ENCODE peak calls at places on chromosome 10, in eight cellular contexts. One of them, this sample, is unnamed.

GRCh38 chr10:103479135-103479534 is at the start of gene CALHM3:
- ATAC-seq in GM23338: no peak
- ATAC-seq in heart right ventricle: no peak
- ATAC-seq in mucosa of descending colon: peak; percentile 83
- ATAC-seq in PC-3: peak; percentile 94
- ATAC-seq in left lung: peak; percentile 75
- ATAC-seq in lower lobe of right lung: no peak
- ATAC-seq in CD8-positive, alpha-beta T cell: no peak
- ATAC-seq in this sample: no peak

GRCh38 chr10:127715782-127716378 is 21.1 kb upstream of the FOXI2 start:
- ATAC-seq in GM23338: peak; percentile 41
- ATAC-seq in heart right ventricle: no peak
- ATAC-seq in mucosa of descending colon: no peak
- ATAC-seq in PC-3: no peak
- ATAC-seq in left lung: peak; percentile 39
- ATAC-seq in lower lobe of right lung: no peak
- ATAC-seq in CD8-positive, alpha-beta T cell: no peak
- ATAC-seq in this sample: no peak

GRCh38 chr10:18666810-18667209 is 7.6 kb downstream of the ARL5B start:
- ATAC-seq in GM23338: no peak
- ATAC-seq in heart right ventricle: no peak
- ATAC-seq in mucosa of descending colon: no peak
- ATAC-seq in PC-3: peak; percentile 71
- ATAC-seq in left lung: peak; percentile 84
- ATAC-seq in lower lobe of right lung: peak; percentile 86
- ATAC-seq in CD8-positive, alpha-beta T cell: no peak
- ATAC-seq in this sample: no peak

GRCh38 chr10:124685251-124685650 is 58.9 kb downstream of the FAM53B start:
- ATAC-seq in GM23338: peak; percentile 38
- ATAC-seq in heart right ventricle: peak; percentile 42
- ATAC-seq in mucosa of descending colon: peak; percentile 14
- ATAC-seq in PC-3: no peak
- ATAC-seq in left lung: peak; percentile 51
- ATAC-seq in lower lobe of right lung: peak; percentile 47
- ATAC-seq in CD8-positive, alpha-beta T cell: no peak
- ATAC-seq in this sample: peak; percentile 54

GRCh38 chr10:7162331-7162730 is 248.5 kb downstream of the SFMBT2 start:
- ATAC-seq in GM23338: no peak
- ATAC-seq in heart right ventricle: no peak
- ATAC-seq in mucosa of descending colon: no peak
- ATAC-seq in PC-3: no peak
- ATAC-seq in left lung: no peak
- ATAC-seq in lower lobe of right lung: no peak
- ATAC-seq in CD8-positive, alpha-beta T cell: no peak
- ATAC-seq in this sample: no peak

GRCh38 chr10:109978481-109978880 is 29.3 kb upstream of the ADD3 start:
- ATAC-seq in GM23338: peak; percentile 84
- ATAC-seq in heart right ventricle: peak; percentile 50
- ATAC-seq in mucosa of descending colon: peak; percentile 54
- ATAC-seq in PC-3: no peak
- ATAC-seq in left lung: peak; percentile 61
- ATAC-seq in lower lobe of right lung: peak; percentile 68
- ATAC-seq in CD8-positive, alpha-beta T cell: peak; percentile 70
- ATAC-seq in this sample: peak; percentile 26

GRCh38 chr10:45058580-45058979 is 57.9 kb downstream of the ZNF22 start:
- ATAC-seq in GM23338: no peak
- ATAC-seq in heart right ventricle: no peak
- ATAC-seq in mucosa of descending colon: no peak
- ATAC-seq in PC-3: no peak
- ATAC-seq in left lung: peak; percentile 17
- ATAC-seq in lower lobe of right lung: peak; percentile 31
- ATAC-seq in CD8-positive, alpha-beta T cell: no peak
- ATAC-seq in this sample: no peak

GRCh38 chr10:128979405-128979804 is 487.6 kb upstream of the MGMT start:
- ATAC-seq in GM23338: no peak
- ATAC-seq in heart right ventricle: no peak
- ATAC-seq in mucosa of descending colon: no peak
- ATAC-seq in PC-3: no peak
- ATAC-seq in left lung: no peak
- ATAC-seq in lower lobe of right lung: no peak
- ATAC-seq in CD8-positive, alpha-beta T cell: no peak
- ATAC-seq in this sample: no peak

GRCh38 chr10:117004238-117004626 is 755 bp downstream of the SHTN1 start:
- ATAC-seq in GM23338: no peak
- ATAC-seq in heart right ventricle: no peak
- ATAC-seq in mucosa of descending colon: no peak
- ATAC-seq in PC-3: peak; percentile 47
- ATAC-seq in left lung: peak; percentile 5
- ATAC-seq in lower lobe of right lung: peak; percentile 36
- ATAC-seq in CD8-positive, alpha-beta T cell: no peak
- ATAC-seq in this sample: peak; percentile 80

GRCh38 chr10:117007080-117007479 is 2.1 kb upstream of the SHTN1 start:
- ATAC-seq in GM23338: no peak
- ATAC-seq in heart right ventricle: no peak
- ATAC-seq in mucosa of descending colon: no peak
- ATAC-seq in PC-3: no peak
- ATAC-seq in left lung: no peak
- ATAC-seq in lower lobe of right lung: no peak
- ATAC-seq in CD8-positive, alpha-beta T cell: no peak
- ATAC-seq in this sample: no peak

GRCh38 chr10:117005454-117006055 is 568 bp upstream of the SHTN1 start:
- ATAC-seq in GM23338: peak; percentile 84
- ATAC-seq in heart right ventricle: peak; percentile 44
- ATAC-seq in mucosa of descending colon: peak; percentile 9
- ATAC-seq in PC-3: peak; percentile 9
- ATAC-seq in left lung: peak; percentile 7
- ATAC-seq in lower lobe of right lung: peak; percentile 27
- ATAC-seq in CD8-positive, alpha-beta T cell: no peak
- ATAC-seq in this sample: no peak

GRCh38 chr10:117003336-117003735 is 1.7 kb downstream of the SHTN1 start:
- ATAC-seq in GM23338: no peak
- ATAC-seq in heart right ventricle: no peak
- ATAC-seq in mucosa of descending colon: no peak
- ATAC-seq in PC-3: no peak
- ATAC-seq in left lung: peak; percentile 5
- ATAC-seq in lower lobe of right lung: no peak
- ATAC-seq in CD8-positive, alpha-beta T cell: no peak
- ATAC-seq in this sample: no peak

DNA sequence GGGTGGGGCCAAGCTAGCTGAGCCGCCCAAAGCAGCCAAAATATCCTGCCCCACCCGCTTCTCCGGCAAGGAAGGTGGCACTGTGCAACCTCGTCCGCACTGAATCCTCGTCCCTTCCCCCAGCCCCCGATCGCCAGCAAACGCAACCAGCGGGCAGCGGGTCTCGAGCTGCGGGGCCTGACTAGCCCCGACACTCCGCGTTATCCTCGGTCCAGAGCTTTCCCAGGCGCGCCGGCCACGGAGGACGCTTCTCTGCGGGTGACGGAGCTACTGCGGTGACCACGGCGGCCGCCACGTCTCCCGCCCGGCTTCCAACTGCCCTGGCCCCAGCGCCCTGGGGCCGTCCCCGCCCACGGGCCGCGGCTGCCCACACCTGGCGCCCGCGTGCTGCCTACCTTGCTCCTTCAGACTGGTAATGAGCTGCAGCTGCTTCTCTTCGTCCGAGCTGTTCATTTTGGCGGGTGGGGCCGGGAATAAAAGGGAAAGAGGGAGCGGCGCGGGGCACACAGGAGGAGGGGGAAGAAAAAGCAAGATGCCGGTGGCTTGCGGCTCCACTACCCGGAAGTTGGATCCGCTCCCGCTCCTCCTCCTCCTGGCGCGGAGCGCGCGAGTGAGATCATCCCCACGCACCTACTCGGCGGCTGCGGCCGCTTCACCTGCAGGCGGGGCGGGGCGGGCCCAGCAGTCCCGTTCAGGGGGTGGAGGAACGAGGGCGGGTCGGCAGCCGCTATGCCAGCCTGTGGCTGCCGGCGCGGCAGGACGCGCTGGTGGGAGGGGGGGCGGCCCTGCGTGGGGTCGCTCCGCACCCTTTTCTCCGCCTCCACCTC is at the start of gene SHTN1:
- ATAC-seq in GM23338: peak; percentile 86
- ATAC-seq in heart right ventricle: peak; percentile 88
- ATAC-seq in mucosa of descending colon: peak; percentile 96
- ATAC-seq in PC-3: peak; percentile 80
- ATAC-seq in left lung: peak; percentile 95
- ATAC-seq in lower lobe of right lung: peak; percentile 97
- ATAC-seq in CD8-positive, alpha-beta T cell: peak; percentile 38
- ATAC-seq in this sample: peak; percentile 71
- H3K4me3 ChIP-seq in GM23338: peak within 1 kb of the TSS; percentile 90
- H3K4me3 ChIP-seq in heart right ventricle: peak within 1 kb of the TSS; percentile 80
- H3K4me3 ChIP-seq in mucosa of descending colon: peak within 1 kb of the TSS; percentile 44
- H3K4me3 ChIP-seq in PC-3: peak within 1 kb of the TSS; percentile 92
- H3K4me3 ChIP-seq in left lung: peak within 1 kb of the TSS; percentile 70
- H3K4me3 ChIP-seq in lower lobe of right lung: peak within 1 kb of the TSS; percentile 74
- H3K4me3 ChIP-seq in CD8-positive, alpha-beta T cell: peak within 1 kb of the TSS; percentile 33
- H3K4me3 ChIP-seq in this sample: peak within 1 kb of the TSS; percentile 52

GRCh38 chr10:63261496-63261895 is 128.4 kb downstream of the NRBF2 start:
- ATAC-seq in GM23338: no peak
- ATAC-seq in heart right ventricle: no peak
- ATAC-seq in mucosa of descending colon: no peak
- ATAC-seq in PC-3: no peak
- ATAC-seq in left lung: no peak
- ATAC-seq in lower lobe of right lung: no peak
- ATAC-seq in CD8-positive, alpha-beta T cell: no peak
- ATAC-seq in this sample: no peak

GRCh38 chr10:63260860-63261251 is 127.7 kb downstream of the NRBF2 start:
- ATAC-seq in GM23338: no peak
- ATAC-seq in heart right ventricle: no peak
- ATAC-seq in mucosa of descending colon: peak; percentile 32
- ATAC-seq in PC-3: no peak
- ATAC-seq in left lung: peak; percentile 29
- ATAC-seq in lower lobe of right lung: no peak
- ATAC-seq in CD8-positive, alpha-beta T cell: no peak
- ATAC-seq in this sample: no peak

GRCh38 chr10:63262674-63263073 is 129.5 kb downstream of the NRBF2 start:
- ATAC-seq in GM23338: no peak
- ATAC-seq in heart right ventricle: no peak
- ATAC-seq in mucosa of descending colon: no peak
- ATAC-seq in PC-3: no peak
- ATAC-seq in left lung: no peak
- ATAC-seq in lower lobe of right lung: no peak
- ATAC-seq in CD8-positive, alpha-beta T cell: no peak
- ATAC-seq in this sample: no peak

GRCh38 chr10:63258920-63259678 is 126.0 kb downstream of the NRBF2 start:
- ATAC-seq in GM23338: no peak
- ATAC-seq in heart right ventricle: no peak
- ATAC-seq in mucosa of descending colon: no peak
- ATAC-seq in PC-3: no peak
- ATAC-seq in left lung: no peak
- ATAC-seq in lower lobe of right lung: no peak
- ATAC-seq in CD8-positive, alpha-beta T cell: no peak
- ATAC-seq in this sample: no peak

DNA sequence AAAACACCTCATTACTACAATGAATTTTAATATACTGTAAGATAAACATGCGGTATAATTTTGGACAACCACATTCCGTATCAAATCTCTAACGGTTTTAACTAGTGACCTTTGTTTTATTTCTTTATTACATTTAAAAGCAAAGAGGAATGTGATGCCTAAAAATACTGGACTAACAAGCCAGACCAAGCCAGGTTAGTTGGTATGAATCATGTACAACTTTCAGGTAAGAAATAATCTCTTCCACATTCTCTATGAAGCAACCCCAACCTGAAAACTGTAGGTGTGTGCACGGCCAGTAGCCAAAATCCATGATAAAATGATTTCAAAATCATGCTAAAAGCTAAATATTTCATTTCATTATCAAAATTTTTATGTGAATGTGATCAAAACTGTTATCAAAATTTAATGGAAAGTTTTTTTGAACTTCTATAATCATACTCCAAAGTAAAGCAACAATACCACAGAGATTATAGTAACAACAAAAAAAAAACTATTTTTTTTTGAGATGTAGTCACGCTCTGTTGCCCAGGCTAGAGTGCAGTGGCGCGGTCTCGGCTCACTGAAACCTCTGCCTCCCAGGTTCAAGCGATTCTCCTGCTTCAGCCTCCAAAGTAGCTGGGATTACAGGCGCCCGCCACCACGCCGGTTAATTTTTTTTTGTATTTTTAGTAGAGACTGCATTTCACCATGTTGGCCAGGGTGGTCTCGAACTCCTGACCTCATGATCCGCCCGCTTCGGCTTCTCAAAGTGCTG is 127.2 kb downstream of the NRBF2 start:
- ATAC-seq in GM23338: no peak
- ATAC-seq in heart right ventricle: no peak
- ATAC-seq in mucosa of descending colon: peak; percentile 62
- ATAC-seq in PC-3: peak; percentile 36
- ATAC-seq in left lung: no peak
- ATAC-seq in lower lobe of right lung: no peak
- ATAC-seq in CD8-positive, alpha-beta T cell: no peak
- ATAC-seq in this sample: no peak
- H3K4me3 ChIP-seq in GM23338: peak overlapping the region; percentile 24
- H3K4me3 ChIP-seq in heart right ventricle: no peak overlapping the region
- H3K4me3 ChIP-seq in mucosa of descending colon: no peak overlapping the region
- H3K4me3 ChIP-seq in PC-3: no peak overlapping the region
- H3K4me3 ChIP-seq in left lung: no peak overlapping the region
- H3K4me3 ChIP-seq in lower lobe of right lung: no peak overlapping the region
- H3K4me3 ChIP-seq in CD8-positive, alpha-beta T cell: no peak overlapping the region
- H3K4me3 ChIP-seq in this sample: no peak overlapping the region

DNA sequence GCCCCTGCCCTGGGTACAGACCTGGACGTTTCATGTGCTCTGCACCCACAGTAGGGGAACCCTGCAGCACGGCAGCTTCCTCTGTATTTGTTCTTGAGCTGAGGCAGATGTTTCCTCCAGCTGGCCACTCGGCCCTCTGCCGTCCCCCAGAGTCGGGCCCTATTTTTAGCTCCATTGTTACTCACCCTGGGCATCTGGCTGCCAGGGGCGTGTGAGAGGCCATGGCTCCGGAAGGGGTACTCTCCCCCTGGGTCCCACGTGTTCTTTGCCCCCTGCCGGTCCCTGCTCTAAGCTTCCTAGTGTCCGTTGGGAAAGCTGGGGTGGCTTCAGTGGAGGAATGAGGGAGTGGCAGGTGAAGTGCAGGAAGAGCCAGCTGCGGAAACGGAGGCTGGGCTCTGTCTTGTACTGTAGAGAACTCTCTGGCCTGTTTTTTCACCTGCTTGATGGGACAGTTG is 30.4 kb downstream of the PALD1 start:
- ATAC-seq in GM23338: peak; percentile 56
- ATAC-seq in heart right ventricle: peak; percentile 86
- ATAC-seq in mucosa of descending colon: peak; percentile 81
- ATAC-seq in PC-3: no peak
- ATAC-seq in left lung: peak; percentile 41
- ATAC-seq in lower lobe of right lung: peak; percentile 45
- ATAC-seq in CD8-positive, alpha-beta T cell: no peak
- ATAC-seq in this sample: peak; percentile 68
- H3K4me3 ChIP-seq in GM23338: no peak overlapping the region
- H3K4me3 ChIP-seq in heart right ventricle: no peak overlapping the region
- H3K4me3 ChIP-seq in mucosa of descending colon: no peak overlapping the region
- H3K4me3 ChIP-seq in PC-3: no peak overlapping the region
- H3K4me3 ChIP-seq in left lung: no peak overlapping the region
- H3K4me3 ChIP-seq in lower lobe of right lung: no peak overlapping the region
- H3K4me3 ChIP-seq in CD8-positive, alpha-beta T cell: no peak overlapping the region
- H3K4me3 ChIP-seq in this sample: no peak overlapping the region

DNA sequence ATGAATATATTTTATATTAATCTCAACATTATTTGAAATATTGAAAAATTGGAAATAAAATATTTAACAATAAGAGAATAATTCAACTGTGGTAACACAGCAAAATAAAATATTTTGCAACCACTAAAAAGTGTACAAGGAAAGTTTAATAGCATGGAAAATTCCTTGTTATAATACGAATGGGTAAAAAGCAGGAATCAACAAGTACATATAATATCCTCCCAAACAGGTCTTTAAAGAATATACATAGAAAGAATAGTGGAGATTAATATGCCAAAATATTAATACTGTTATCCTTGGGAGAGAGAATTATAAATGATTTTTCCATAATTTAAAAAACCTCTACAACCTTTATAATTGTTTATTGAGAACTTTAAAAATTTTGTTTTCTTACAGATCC is 1.0 kb downstream of the DNAJC12 start:
- ATAC-seq in GM23338: no peak
- ATAC-seq in heart right ventricle: no peak
- ATAC-seq in mucosa of descending colon: no peak
- ATAC-seq in PC-3: no peak
- ATAC-seq in left lung: no peak
- ATAC-seq in lower lobe of right lung: no peak
- ATAC-seq in CD8-positive, alpha-beta T cell: no peak
- ATAC-seq in this sample: no peak
- H3K4me3 ChIP-seq in GM23338: no peak overlapping the region
- H3K4me3 ChIP-seq in heart right ventricle: peak overlapping the region; percentile 36
- H3K4me3 ChIP-seq in mucosa of descending colon: no peak overlapping the region
- H3K4me3 ChIP-seq in PC-3: peak overlapping the region; percentile 42
- H3K4me3 ChIP-seq in left lung: no peak overlapping the region
- H3K4me3 ChIP-seq in lower lobe of right lung: no peak overlapping the region
- H3K4me3 ChIP-seq in CD8-positive, alpha-beta T cell: no peak overlapping the region
- H3K4me3 ChIP-seq in this sample: no peak overlapping the region